ENCODE peak calls at places on chromosomes 6 and 20, in four cellular contexts. H is HepG2; T is neuronal stem cell; R is CD4-positive, CD25-positive, alpha-beta regulatory T cell. N is an unnamed sample. For H3K36me3 and H3K4me1, the result is how much of the 10 kb centered on the place peaks cover.

GRCh38 chr6:165060636-165061190 is 248.7 kb downstream of the C6orf118 start:
- DNase-seq in H (no peak), T (no peak), R (no peak), N (no peak)

GRCh38 chr20:32359633-32360332 is 1.7 kb downstream of the ASXL1 start:
- DNase-seq in H (no peak), T (no peak), R (no peak), N (no peak)

GRCh38 chr6:170082531-170083187 is 208.2 kb downstream of the DLL1 start:
- DNase-seq in H (no peak), T (no peak), R (no peak), N (no peak)

GRCh38 chr6:132496519-132497180 is 16.3 kb downstream of the STX7 start:
- DNase-seq in H (no peak), T (no peak), R (no peak), N (no peak)

GRCh38 chr6:41021832-41022231 is 17.2 kb downstream of the UNC5CL start:
- DNase-seq in H (peak), T (no peak), R (no peak), N (no peak)

GRCh38 chr6:44219053-44219814 is 2.5 kb downstream of the MYMX start:
- DNase-seq in H (peak), T (peak), R (peak), N (peak)

GRCh38 chr20:61127311-61128044 is 124.6 kb upstream of the CDH4 start:
- DNase-seq in H (no peak), T (no peak), R (no peak), N (no peak)

GRCh38 chr6:11419763-11420453 is 117.6 kb upstream of the TMEM170B start:
- DNase-seq in H (no peak), T (no peak), R (no peak), N (no peak)

GRCh38 chr6:139152088-139152891 is 17.4 kb downstream of the HECA start:
- DNase-seq in H (no peak), T (no peak), R (no peak), N (no peak)

GRCh38 chr20:23415958-23416583 is 5.2 kb downstream of the NAPB start:
- DNase-seq in H (no peak), T (no peak), R (no peak), N (no peak)

GRCh38 chr6:106966671-106967522 is 7.6 kb downstream of the CD24 start:
- DNase-seq in H (no peak), T (no peak), R (no peak), N (no peak)

GRCh38 chr6:69581576-69581975 is 215.2 kb downstream of the LMBRD1 start:
- DNase-seq in H (no peak), T (no peak), R (no peak), N (no peak)

GRCh38 chr20:57596998-57597939 is 23.0 kb downstream of the ZBP1 start:
- DNase-seq in H (peak), T (peak), R (peak), N (peak)

GRCh38 chr20:1816384-1817381 is 78.5 kb upstream of the SIRPA start:
- DNase-seq in H (no peak), T (no peak), R (no peak), N (no peak)

GRCh38 chr20:35583636-35584560 is 31.7 kb upstream of the SPAG4 start:
- DNase-seq in H (no peak), T (no peak), R (no peak), N (peak)

GRCh38 chr6:45791600-45792168 is 224.0 kb downstream of the CLIC5 start:
- DNase-seq in H (no peak), T (no peak), R (no peak), N (no peak)

GRCh38 chr20:31833130-31833930 is 12.1 kb downstream of the FOXS1 start:
- DNase-seq in H (peak), T (peak), R (peak), N (no peak)

GRCh38 chr6:101747160-101747559 is 353.7 kb downstream of the GRIK2 start:
- DNase-seq in H (no peak), T (no peak), R (no peak), N (no peak)

GRCh38 chr6:157325069-157325805 is 1.9 kb upstream of the TMEM242 start:
- DNase-seq in H (peak), T (no peak), R (no peak), N (no peak)

GRCh38 chr20:3163099-3164042 is 3.7 kb upstream of the FASTKD5 start:
- DNase-seq in H (no peak), T (no peak), R (no peak), N (no peak)

GRCh38 chr20:8215516-8215915 is 83.5 kb downstream of the PLCB1 start:
- DNase-seq in H (no peak), T (no peak), R (no peak), N (peak)

GRCh38 chr6:31541658-31542521 is at the start of gene DDX39B:
- DNase-seq in H (peak), T (peak), R (peak), N (peak)
- H3K36me3 ChIP-seq in H (under half), T (under half), R (under half), N (under half)

GRCh38 chr20:50393990-50394561 is 116.1 kb upstream of the PTPN1 start:
- DNase-seq in H (no peak), T (no peak), R (no peak), N (no peak)

GRCh38 chr20:50394569-50394968 is 115.6 kb upstream of the PTPN1 start:
- DNase-seq in H (no peak), T (no peak), R (no peak), N (no peak)

GRCh38 chr20:50391444-50392137 is 118.6 kb upstream of the PTPN1 start:
- DNase-seq in H (no peak), T (no peak), R (no peak), N (no peak)

GRCh38 chr20:50392138-50392866 is 117.9 kb upstream of the PTPN1 start:
- DNase-seq in H (no peak), T (no peak), R (no peak), N (no peak)

DNA sequence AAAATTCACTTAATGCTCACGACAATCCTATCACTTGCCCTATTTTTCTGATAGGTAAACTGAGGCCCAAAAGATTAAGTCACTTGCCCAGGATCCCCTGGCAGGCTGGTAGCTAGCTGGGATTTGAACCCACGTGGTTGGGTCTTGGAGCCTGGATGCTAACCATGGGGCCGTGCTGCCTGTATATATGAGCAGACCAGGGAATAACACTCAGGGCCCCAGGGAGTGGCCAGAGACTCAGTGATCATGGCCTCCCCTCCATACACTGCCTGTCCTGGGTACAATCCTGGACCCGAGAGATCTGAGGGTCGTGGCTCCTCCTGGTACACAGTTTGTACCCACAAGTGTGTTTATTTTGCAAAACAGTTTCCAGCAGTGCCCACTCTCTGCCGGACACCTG is 116.9 kb upstream of the PTPN1 start:
- DNase-seq in H (no peak), T (no peak), R (no peak), N (no peak)
- H3K4me1 ChIP-seq in H (half or more), T (under half), R (under half), N (under half)

GRCh38 chr6:32974541-32975308 is 6.3 kb downstream of the BRD2 start:
- DNase-seq in H (no peak), T (no peak), R (no peak), N (no peak)
- H3K36me3 ChIP-seq in H (under half), T (half or more), R (half or more), N (half or more)

GRCh38 chr6:137348777-137349176 is 129.6 kb upstream of the IFNGR1 start:
- DNase-seq in H (no peak), T (no peak), R (no peak), N (no peak)

GRCh38 chr6:137349856-137350830 is 131.0 kb upstream of the IFNGR1 start:
- DNase-seq in H (peak), T (no peak), R (no peak), N (no peak)

GRCh38 chr6:137351890-137352289 is 132.7 kb upstream of the IFNGR1 start:
- DNase-seq in H (peak), T (no peak), R (no peak), N (no peak)

GRCh38 chr6:137352859-137353258 is 133.7 kb upstream of the IFNGR1 start:
- DNase-seq in H (peak), T (no peak), R (no peak), N (no peak)

GRCh38 chr6:137350857-137351256 is 131.7 kb upstream of the IFNGR1 start:
- DNase-seq in H (no peak), T (no peak), R (no peak), N (no peak)
- H3K4me1 ChIP-seq in H (half or more), T (under half), R (under half), N (under half)

GRCh38 chr6:150922137-150922536 is 56.6 kb downstream of the MTHFD1L start:
- DNase-seq in H (no peak), T (no peak), R (no peak), N (no peak)
- H3K36me3 ChIP-seq in H (under half), T (under half), R (under half), N (under half)

GRCh38 chr20:49687595-49688567 is 25.8 kb downstream of the B4GALT5 start:
- DNase-seq in H (no peak), T (peak), R (no peak), N (no peak)

GRCh38 chr20:49685809-49686208 is 27.9 kb downstream of the B4GALT5 start:
- DNase-seq in H (no peak), T (no peak), R (no peak), N (no peak)

GRCh38 chr20:49682798-49683197 is 30.9 kb downstream of the B4GALT5 start:
- DNase-seq in H (no peak), T (no peak), R (no peak), N (no peak)

GRCh38 chr20:49684335-49684997 is 29.2 kb downstream of the B4GALT5 start:
- DNase-seq in H (no peak), T (no peak), R (no peak), N (no peak)

DNA sequence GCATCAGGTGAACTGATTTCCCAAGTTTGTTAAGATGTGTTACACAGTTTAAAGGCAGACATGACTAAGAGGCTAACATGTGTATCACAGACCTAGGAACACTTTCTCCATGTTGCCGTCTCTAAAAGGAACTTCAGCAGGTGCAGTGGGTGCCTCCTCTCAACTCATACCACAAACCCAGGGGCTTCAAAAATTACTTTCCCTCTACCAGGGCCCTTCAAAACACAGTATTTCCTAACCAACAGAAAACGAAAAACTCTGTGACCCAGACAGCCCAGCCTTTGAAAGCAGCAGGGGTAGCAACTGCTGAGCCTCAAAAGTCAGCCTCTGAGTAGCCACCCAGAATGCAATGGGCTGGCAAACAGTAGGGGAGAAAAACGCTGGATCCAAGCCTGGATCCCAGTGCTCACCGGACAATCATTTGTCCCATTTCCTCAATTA is 28.5 kb downstream of the B4GALT5 start:
- DNase-seq in H (no peak), T (no peak), R (no peak), N (no peak)
- H3K4me1 ChIP-seq in H (half or more), T (under half), R (under half), N (under half)